ENCODE peak calls at places on chromosomes 12 and 14, in four cellular contexts. One of them, this sample, is unnamed.

GRCh38 chr12:78062781-78063180 is 232.1 kb downstream of the NAV3 start:
- DNase-seq in neuronal stem cell: no peak
- DNase-seq in HepG2: peak
- DNase-seq in fibroblast of lung: peak
- DNase-seq in this sample: peak

GRCh38 chr14:68652433-68652690 is 140.5 kb downstream of the ZFP36L1 start:
- DNase-seq in neuronal stem cell: no peak
- DNase-seq in fibroblast of lung: no peak
- DNase-seq in HepG2: no peak
- DNase-seq in this sample: no peak

GRCh38 chr12:39235990-39236767 is 206.7 kb downstream of the KIF21A start:
- DNase-seq in neuronal stem cell: no peak
- DNase-seq in fibroblast of lung: peak
- DNase-seq in HepG2: no peak
- DNase-seq in this sample: peak

GRCh38 chr12:127270193-127270592 is 996.8 kb upstream of the TMEM132C start:
- DNase-seq in fibroblast of lung: peak
- DNase-seq in neuronal stem cell: no peak
- DNase-seq in HepG2: no peak
- DNase-seq in this sample: peak

GRCh38 chr14:81176224-81176623 is 44.5 kb downstream of the GTF2A1 start:
- DNase-seq in neuronal stem cell: no peak
- DNase-seq in fibroblast of lung: no peak
- DNase-seq in HepG2: no peak
- DNase-seq in this sample: no peak

GRCh38 chr14:75702107-75702506 is 41.1 kb downstream of the TTLL5 start:
- DNase-seq in neuronal stem cell: no peak
- DNase-seq in HepG2: no peak
- DNase-seq in fibroblast of lung: no peak
- DNase-seq in this sample: peak

GRCh38 chr14:55031190-55031589 is 4.2 kb downstream of the SOCS4 start:
- DNase-seq in neuronal stem cell: no peak
- DNase-seq in HepG2: no peak
- DNase-seq in fibroblast of lung: no peak
- DNase-seq in this sample: no peak

GRCh38 chr12:3935078-3935477 is 61.9 kb upstream of the PARP11 start:
- DNase-seq in fibroblast of lung: no peak
- DNase-seq in HepG2: no peak
- DNase-seq in neuronal stem cell: no peak
- DNase-seq in this sample: no peak

GRCh38 chr12:124457287-124458219 is 109.9 kb downstream of the NCOR2 start:
- DNase-seq in fibroblast of lung: peak
- DNase-seq in HepG2: no peak
- DNase-seq in neuronal stem cell: no peak
- DNase-seq in this sample: no peak

GRCh38 chr12:104827587-104827986 is 130.5 kb downstream of the SLC41A2 start:
- DNase-seq in HepG2: no peak
- DNase-seq in neuronal stem cell: no peak
- DNase-seq in fibroblast of lung: no peak
- DNase-seq in this sample: no peak

GRCh38 chr14:58899317-58899713 is 261.6 kb downstream of the DACT1 start:
- DNase-seq in fibroblast of lung: peak
- DNase-seq in neuronal stem cell: no peak
- DNase-seq in HepG2: no peak
- DNase-seq in this sample: peak

GRCh38 chr12:124629799-124630198 is 62.4 kb upstream of the NCOR2 start:
- DNase-seq in HepG2: no peak
- DNase-seq in neuronal stem cell: no peak
- DNase-seq in fibroblast of lung: peak
- DNase-seq in this sample: peak

GRCh38 chr14:74945852-74946658 is 9.3 kb downstream of the PGF start:
- DNase-seq in HepG2: peak
- DNase-seq in fibroblast of lung: peak
- DNase-seq in neuronal stem cell: peak
- DNase-seq in this sample: peak

GRCh38 chr12:65741662-65742480 is 82.4 kb upstream of the HMGA2 start:
- DNase-seq in fibroblast of lung: peak
- DNase-seq in HepG2: peak
- DNase-seq in neuronal stem cell: peak
- DNase-seq in this sample: peak

GRCh38 chr12:108596854-108597558 is 878 bp downstream of the TMEM119 start:
- DNase-seq in neuronal stem cell: no peak
- DNase-seq in fibroblast of lung: no peak
- DNase-seq in HepG2: no peak
- DNase-seq in this sample: no peak

GRCh38 chr12:9721394-9722092 is 11.4 kb downstream of the CLECL1 start:
- DNase-seq in fibroblast of lung: peak
- DNase-seq in neuronal stem cell: no peak
- DNase-seq in HepG2: peak
- DNase-seq in this sample: no peak

GRCh38 chr14:103725001-103725682 is 9.5 kb downstream of the ZFYVE21 start:
- DNase-seq in HepG2: no peak
- DNase-seq in fibroblast of lung: no peak
- DNase-seq in neuronal stem cell: no peak
- DNase-seq in this sample: no peak

GRCh38 chr14:99568567-99569560 is 35.1 kb downstream of the CCDC85C start:
- DNase-seq in neuronal stem cell: no peak
- DNase-seq in fibroblast of lung: peak
- DNase-seq in HepG2: no peak
- DNase-seq in this sample: peak

GRCh38 chr14:71228711-71229110 is 321.5 kb downstream of the PCNX1 start:
- DNase-seq in neuronal stem cell: no peak
- DNase-seq in fibroblast of lung: no peak
- DNase-seq in HepG2: peak
- DNase-seq in this sample: no peak

GRCh38 chr12:104668274-104668718 is 211.5 kb downstream of the CHST11 start:
- DNase-seq in HepG2: no peak
- DNase-seq in neuronal stem cell: no peak
- DNase-seq in fibroblast of lung: peak
- DNase-seq in this sample: peak

GRCh38 chr12:69689638-69690037 is 9.5 kb downstream of the BEST3 start:
- DNase-seq in HepG2: no peak
- DNase-seq in fibroblast of lung: no peak
- DNase-seq in neuronal stem cell: no peak
- DNase-seq in this sample: no peak

GRCh38 chr14:39469094-39469710 is 37.0 kb upstream of the FBXO33 start:
- DNase-seq in fibroblast of lung: no peak
- DNase-seq in HepG2: peak
- DNase-seq in neuronal stem cell: no peak
- DNase-seq in this sample: no peak

GRCh38 chr14:56998728-56999127 is 188.4 kb upstream of the OTX2 start:
- DNase-seq in fibroblast of lung: no peak
- DNase-seq in HepG2: no peak
- DNase-seq in neuronal stem cell: no peak
- DNase-seq in this sample: no peak

GRCh38 chr12:128654462-128654861 is 169.3 kb downstream of the SLC15A4 start:
- DNase-seq in HepG2: no peak
- DNase-seq in fibroblast of lung: no peak
- DNase-seq in neuronal stem cell: no peak
- DNase-seq in this sample: no peak

GRCh38 chr12:91154131-91154530 is 28.5 kb downstream of the DCN start:
- DNase-seq in fibroblast of lung: no peak
- DNase-seq in HepG2: no peak
- DNase-seq in neuronal stem cell: no peak
- DNase-seq in this sample: no peak

GRCh38 chr12:6234214-6234613 is 34.0 kb downstream of the CD9 start:
- DNase-seq in fibroblast of lung: no peak
- DNase-seq in neuronal stem cell: no peak
- DNase-seq in HepG2: no peak
- DNase-seq in this sample: peak

GRCh38 chr12:57590892-57591566 is at the start of gene PIP4K2C:
- DNase-seq in neuronal stem cell: peak
- DNase-seq in fibroblast of lung: peak
- DNase-seq in HepG2: peak
- DNase-seq in this sample: peak

GRCh38 chr14:39182770-39183684 is 8.0 kb downstream of the PNN start:
- DNase-seq in neuronal stem cell: no peak
- DNase-seq in HepG2: no peak
- DNase-seq in fibroblast of lung: no peak
- DNase-seq in this sample: no peak

GRCh38 chr12:12072064-12072760 is 1.5 kb downstream of the BCL2L14 start:
- DNase-seq in neuronal stem cell: no peak
- DNase-seq in HepG2: peak
- DNase-seq in fibroblast of lung: no peak
- DNase-seq in this sample: no peak

GRCh38 chr14:61812347-61813100 is 50.3 kb downstream of the SNAPC1 start:
- DNase-seq in neuronal stem cell: peak
- DNase-seq in fibroblast of lung: peak
- DNase-seq in HepG2: no peak
- DNase-seq in this sample: peak

GRCh38 chr14:60722836-60723217 is 1.3 kb downstream of the SIX4 start:
- DNase-seq in neuronal stem cell: peak
- DNase-seq in HepG2: no peak
- DNase-seq in fibroblast of lung: peak
- DNase-seq in this sample: peak

GRCh38 chr14:24840204-24840893 is 206.4 kb upstream of the GZMB start:
- DNase-seq in HepG2: peak
- DNase-seq in neuronal stem cell: no peak
- DNase-seq in fibroblast of lung: peak
- DNase-seq in this sample: peak

DNA sequence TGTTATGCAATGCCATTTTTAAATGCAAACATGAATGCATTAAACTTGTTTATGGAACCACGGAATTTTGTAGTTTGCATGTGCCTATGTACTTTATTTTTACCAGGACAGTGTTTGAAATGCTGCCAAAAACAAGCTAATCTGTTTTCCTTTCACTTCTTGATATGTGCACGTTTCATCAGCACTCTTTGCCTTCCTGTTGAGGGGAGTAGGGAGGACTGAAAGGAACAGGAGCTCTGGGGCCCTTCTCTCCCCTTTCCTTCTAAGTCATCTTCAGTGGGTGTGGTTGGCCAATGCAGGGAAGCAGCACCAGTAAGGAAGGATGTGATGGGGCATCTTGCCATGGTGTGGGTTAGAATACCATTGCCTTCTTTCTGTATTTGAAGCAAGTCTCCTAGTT is 12.1 kb upstream of the PPP4R4 start:
- DNase-seq in HepG2: no peak
- DNase-seq in neuronal stem cell: no peak
- DNase-seq in fibroblast of lung: no peak
- DNase-seq in this sample: no peak
- H2AFZ ChIP-seq in HepG2: no peak
- H2AFZ ChIP-seq in neuronal stem cell: no peak
- H2AFZ ChIP-seq in fibroblast of lung: no peak
- H2AFZ ChIP-seq in this sample: no peak

DNA sequence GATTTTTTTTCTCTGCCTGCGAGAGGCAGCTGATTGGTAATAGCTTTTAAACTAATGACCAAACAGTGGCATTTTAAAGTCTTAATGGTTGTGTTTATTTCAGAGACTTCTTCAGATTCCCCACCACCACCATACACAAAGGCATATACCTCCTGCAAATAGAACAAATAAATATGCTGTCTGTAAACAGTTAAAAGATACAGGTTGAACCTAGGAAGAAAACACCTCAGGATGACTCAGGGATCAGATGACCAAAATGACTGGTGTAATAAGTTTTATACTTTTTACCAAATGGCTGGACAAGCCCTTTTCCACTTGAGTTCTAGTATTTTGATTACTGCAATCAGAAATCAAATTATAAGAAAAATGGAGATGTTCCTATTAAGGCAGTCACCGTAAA is 364.1 kb downstream of the PAWR start:
- DNase-seq in neuronal stem cell: no peak
- DNase-seq in fibroblast of lung: no peak
- DNase-seq in HepG2: no peak
- DNase-seq in this sample: no peak
- H3K4me3 ChIP-seq in neuronal stem cell: no peak
- H3K4me3 ChIP-seq in fibroblast of lung: no peak
- H3K4me3 ChIP-seq in HepG2: no peak
- H3K4me3 ChIP-seq in this sample: no peak

GRCh38 chr12:47222592-47222959 is 142.8 kb upstream of the AMIGO2 start:
- DNase-seq in HepG2: no peak
- DNase-seq in fibroblast of lung: no peak
- DNase-seq in neuronal stem cell: no peak
- DNase-seq in this sample: no peak
- H3K9ac ChIP-seq in HepG2: no peak
- H3K9ac ChIP-seq in fibroblast of lung: no peak
- H3K9ac ChIP-seq in neuronal stem cell: no peak
- H3K9ac ChIP-seq in this sample: no peak

GRCh38 chr12:53820907-53821306 is 69.1 kb upstream of the CISTR start:
- DNase-seq in fibroblast of lung: no peak
- DNase-seq in neuronal stem cell: no peak
- DNase-seq in HepG2: no peak
- DNase-seq in this sample: no peak
- H2AFZ ChIP-seq in fibroblast of lung: no peak
- H2AFZ ChIP-seq in neuronal stem cell: no peak
- H2AFZ ChIP-seq in HepG2: no peak
- H2AFZ ChIP-seq in this sample: no peak

DNA sequence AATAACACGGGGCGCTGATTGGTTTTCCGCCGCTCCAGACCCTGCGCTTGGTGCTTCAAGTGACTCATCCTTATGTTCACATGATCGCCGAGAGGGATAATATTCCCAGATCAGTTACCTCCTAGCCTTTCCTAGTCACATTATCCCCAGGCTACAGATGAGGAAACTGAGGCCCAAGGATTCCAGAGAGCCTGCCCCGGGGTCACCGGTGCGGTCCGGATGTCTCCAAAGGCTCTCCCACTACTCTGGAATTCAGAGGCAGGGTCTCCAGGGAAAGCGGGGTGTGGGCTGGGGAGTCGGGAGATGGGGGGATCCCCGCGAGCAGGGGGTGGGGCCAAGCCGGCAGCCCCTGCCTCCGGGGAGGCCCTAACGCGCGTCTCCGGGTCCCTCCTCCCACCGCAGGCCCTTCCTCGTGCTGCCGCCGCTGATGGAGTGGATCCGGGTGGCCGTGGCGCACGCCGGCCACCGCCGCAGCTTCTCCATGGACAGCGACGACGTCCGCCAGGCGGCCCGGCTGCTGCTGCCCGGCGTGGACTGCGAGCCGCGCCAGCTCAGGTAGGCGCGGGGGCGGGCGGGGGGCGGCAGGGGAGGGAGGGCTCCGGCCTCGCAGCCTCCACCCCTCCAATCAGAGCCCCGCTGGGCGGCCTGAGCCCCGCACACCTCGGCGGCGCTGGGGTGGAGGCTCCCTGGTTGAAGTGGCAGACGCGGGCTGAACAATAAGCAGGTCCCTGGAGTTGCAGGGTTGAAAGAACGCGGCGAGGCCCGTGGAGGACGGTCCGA is 104.7 kb upstream of the PWP1 start:
- DNase-seq in fibroblast of lung: peak
- DNase-seq in neuronal stem cell: peak
- DNase-seq in HepG2: no peak
- DNase-seq in this sample: no peak
- H3K4me3 ChIP-seq in fibroblast of lung: no peak
- H3K4me3 ChIP-seq in neuronal stem cell: peak
- H3K4me3 ChIP-seq in HepG2: no peak
- H3K4me3 ChIP-seq in this sample: peak

DNA sequence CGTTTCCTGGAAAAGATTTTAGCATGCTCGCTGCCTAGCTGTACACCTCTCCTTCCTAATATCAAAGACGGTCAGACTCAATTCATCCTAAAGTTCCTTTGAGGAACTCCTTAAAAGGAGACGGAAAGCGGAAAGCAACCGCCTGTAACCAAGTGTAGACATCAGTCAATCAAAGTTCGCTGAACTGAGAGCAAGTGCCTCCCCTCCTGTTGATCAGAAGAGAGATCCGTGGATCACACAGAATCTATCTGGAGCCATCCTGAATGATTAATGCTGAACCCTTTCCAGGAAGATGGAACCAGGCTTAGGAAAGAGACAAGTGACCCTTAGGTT is 450 bp upstream of the TEP1 start:
- DNase-seq in fibroblast of lung: no peak
- DNase-seq in HepG2: no peak
- DNase-seq in neuronal stem cell: no peak
- DNase-seq in this sample: no peak
- H3K9ac ChIP-seq in fibroblast of lung: peak
- H3K9ac ChIP-seq in HepG2: peak
- H3K9ac ChIP-seq in neuronal stem cell: no peak
- H3K9ac ChIP-seq in this sample: peak